ENCODE peak calls at places on chromosomes 11 and 22, in ten cellular contexts. L is posterior vena cava; S is fibroblast of the aortic adventitia; V is colonic mucosa; E is ELR; D is ovary; Y is SW 1271; Q is stimulated activated CD4-positive, alpha-beta T cell treated with anti-CD3 and anti-CD28 coated beads, Interleukin-15, amount 100 ng/mL, for 24 hours; X is endothelial cell; B is heart left ventricle. J is an unnamed sample.

GRCh38 chr11:69339916-69340565 is 46.1 kb downstream of the MYEOV start:
- DNase-seq in L (peak; percentile 16), S (no peak), V (peak; percentile 6), E (no peak), D (no peak), Y (no peak), Q (no peak), X (no peak), B (no peak), J (no peak)

GRCh38 chr22:25623310-25623734 is 58.8 kb downstream of the GRK3 start:
- DNase-seq in L (no peak), S (no peak), V (no peak), E (no peak), D (no peak), Y (no peak), Q (peak; percentile 14), X (no peak), B (no peak), J (peak; percentile 72)

GRCh38 chr11:40722179-40722795 is 737.2 kb downstream of the LRRC4C start:
- DNase-seq in L (no peak), S (no peak), V (no peak), E (peak; percentile 9), D (no peak), Y (no peak), Q (peak; percentile 2), X (peak; percentile 49), B (no peak), J (peak; percentile 50)

GRCh38 chr11:84425704-84426103 is 1139.5 kb upstream of the CCDC90B start:
- DNase-seq in L (no peak), S (no peak), V (no peak), E (no peak), D (no peak), Y (no peak), Q (no peak), X (no peak), B (no peak), J (no peak)

GRCh38 chr11:26951849-26952515 is 41.9 kb upstream of the FIBIN start:
- DNase-seq in L (no peak), S (no peak), V (no peak), E (no peak), D (no peak), Y (no peak), Q (no peak), X (no peak), B (peak; percentile 34), J (peak; percentile 45)

GRCh38 chr22:27110985-27111451 is 453.6 kb downstream of the MIAT start:
- DNase-seq in L (no peak), S (peak; percentile 75), V (no peak), E (peak; percentile 51), D (no peak), Y (peak; percentile 42), Q (no peak), X (no peak), B (no peak), J (peak; percentile 75)

GRCh38 chr22:35766654-35767580 is 49.2 kb downstream of the APOL5 start:
- DNase-seq in L (no peak), S (peak; percentile 35), V (no peak), E (no peak), D (no peak), Y (no peak), Q (no peak), X (peak; percentile 11), B (no peak), J (peak; percentile 82)

GRCh38 chr22:30206964-30207363 is 39.6 kb downstream of the LIF start:
- DNase-seq in L (peak; percentile 91), S (peak; percentile 93), V (no peak), E (peak; percentile 99), D (peak; percentile 67), Y (peak; percentile 82), Q (no peak), X (no peak), B (no peak), J (peak; percentile 92)

GRCh38 chr11:114377612-114378267 is 22.6 kb downstream of the C11orf71 start:
- DNase-seq in L (no peak), S (peak; percentile 59), V (no peak), E (peak; percentile 95), D (no peak), Y (no peak), Q (no peak), X (no peak), B (no peak), J (no peak)

GRCh38 chr11:7538466-7539454 is 25.0 kb downstream of the PPFIBP2 start:
- DNase-seq in L (no peak), S (no peak), V (peak; percentile 49), E (no peak), D (no peak), Y (no peak), Q (no peak), X (no peak), B (no peak), J (no peak)

GRCh38 chr22:37906364-37907008 is 389 bp downstream of the MICALL1 start:
- DNase-seq in L (no peak), S (no peak), V (peak; percentile 53), E (peak; percentile 53), D (peak; percentile 58), Y (no peak), Q (peak; percentile 60), X (no peak), B (peak; percentile 40), J (peak; percentile 24)

GRCh38 chr11:64331569-64332371 is 8.2 kb upstream of the CCDC88B start:
- DNase-seq in L (peak; percentile 92), S (peak; percentile 93), V (peak; percentile 92), E (peak; percentile 96), D (peak; percentile 78), Y (peak; percentile 83), Q (peak; percentile 87), X (peak; percentile 51), B (peak; percentile 71), J (peak; percentile 84)

GRCh38 chr11:17556999-17557398 is 9.9 kb downstream of the OTOG start:
- DNase-seq in L (no peak), S (no peak), V (no peak), E (no peak), D (no peak), Y (no peak), Q (no peak), X (no peak), B (no peak), J (no peak)

GRCh38 chr11:128695539-128696221 is 1.8 kb downstream of the FLI1 start:
- DNase-seq in L (peak; percentile 80), S (peak; percentile 39), V (no peak), E (peak; percentile 59), D (no peak), Y (no peak), Q (peak; percentile 51), X (no peak), B (no peak), J (no peak)

GRCh38 chr11:120606116-120607010 is 94.8 kb downstream of the GRIK4 start:
- DNase-seq in L (peak; percentile 73), S (no peak), V (no peak), E (no peak), D (peak; percentile 17), Y (no peak), Q (no peak), X (no peak), B (no peak), J (no peak)

GRCh38 chr11:66857234-66857926 is 516 bp downstream of the LRFN4 start:
- DNase-seq in L (peak; percentile 68), S (no peak), V (no peak), E (peak; percentile 46), D (peak; percentile 52), Y (no peak), Q (peak; percentile 31), X (no peak), B (no peak), J (peak; percentile 40)

GRCh38 chr11:114812698-114813097 is 134.4 kb downstream of the NXPE2 start:
- DNase-seq in L (no peak), S (no peak), V (no peak), E (no peak), D (no peak), Y (no peak), Q (no peak), X (no peak), B (no peak), J (no peak)

GRCh38 chr22:19972652-19973550 is 31.3 kb upstream of the TXNRD2 start:
- DNase-seq in L (no peak), S (no peak), V (no peak), E (no peak), D (no peak), Y (no peak), Q (no peak), X (no peak), B (no peak), J (no peak)

GRCh38 chr11:19193916-19194315 is 7.9 kb downstream of the CSRP3 start:
- DNase-seq in L (no peak), S (no peak), V (no peak), E (no peak), D (no peak), Y (no peak), Q (no peak), X (no peak), B (no peak), J (peak; percentile 62)

GRCh38 chr11:104127828-104128227 is 36.1 kb downstream of the PDGFD start:
- DNase-seq in L (no peak), S (peak; percentile 85), V (no peak), E (peak; percentile 54), D (no peak), Y (no peak), Q (no peak), X (no peak), B (no peak), J (no peak)

GRCh38 chr11:120482149-120482548 is 29.4 kb upstream of the GRIK4 start:
- DNase-seq in L (no peak), S (no peak), V (no peak), E (peak; percentile 22), D (no peak), Y (no peak), Q (no peak), X (no peak), B (no peak), J (no peak)

GRCh38 chr22:32123657-32124056 is 35.4 kb downstream of the C22orf42 start:
- DNase-seq in L (no peak), S (no peak), V (no peak), E (no peak), D (no peak), Y (no peak), Q (no peak), X (no peak), B (no peak), J (no peak)

GRCh38 chr22:19504900-19505734 is 19.1 kb downstream of the CLDN5 start:
- DNase-seq in L (peak; percentile 55), S (no peak), V (no peak), E (no peak), D (no peak), Y (no peak), Q (no peak), X (no peak), B (no peak), J (no peak)